ENCODE peak calls at places on chromosomes 4 and X, in nine cellular contexts. G, M, A, V, H, N, R, E and Y are unnamed samples.

GRCh38 chr4:176788971-176789370 is 3.8 kb downstream of the VEGFC start:
- DNase-seq in V (no peak), M (no peak), E (no peak), H (no peak), A (no peak), G (no peak), N (no peak), R (no peak), Y (no peak)

GRCh38 chrX:41984628-41985027 is 61.3 kb upstream of the CASK start:
- DNase-seq in H (no peak), G (no peak), N (no peak), V (no peak), A (no peak), M (no peak), E (no peak), R (no peak), Y (peak)

GRCh38 chrX:22445880-22446279 is 173.2 kb downstream of the CBLL2 start:
- DNase-seq in G (no peak), H (no peak), V (no peak), R (no peak), E (no peak), A (no peak), N (no peak), M (no peak), Y (no peak)

GRCh38 chr4:125732682-125733081 is 417.9 kb downstream of the FAT4 start:
- DNase-seq in N (no peak), R (no peak), M (no peak), H (no peak), E (no peak), V (no peak), G (no peak), A (no peak), Y (no peak)

GRCh38 chr4:76434901-76435688 is at the start of gene SHROOM3:
- DNase-seq in V (no peak), E (peak), M (no peak), G (no peak), H (no peak), N (no peak), R (no peak), A (no peak), Y (peak)

GRCh38 chrX:119406739-119407138 is 7.6 kb downstream of the SLC25A43 start:
- DNase-seq in V (no peak), A (no peak), N (no peak), H (peak), R (no peak), M (no peak), G (no peak), E (no peak), Y (no peak)

GRCh38 chrX:79080131-79080530 is 64.4 kb upstream of the GPR174 start:
- DNase-seq in G (no peak), E (no peak), H (no peak), R (no peak), V (no peak), N (no peak), A (no peak), M (no peak), Y (peak)

GRCh38 chr4:13944095-13944501 is 316.6 kb upstream of the BOD1L1 start:
- DNase-seq in V (no peak), R (no peak), A (no peak), H (no peak), N (no peak), G (no peak), M (no peak), E (no peak), Y (peak)

GRCh38 chrX:37896491-37896890 is 49.1 kb upstream of the DYNLT3 start:
- DNase-seq in A (no peak), R (no peak), V (no peak), N (no peak), G (no peak), H (peak), M (no peak), E (no peak), Y (no peak)

GRCh38 chrX:118865231-118865630 is 41.6 kb downstream of the ZCCHC12 start:
- DNase-seq in E (no peak), G (no peak), M (no peak), A (no peak), V (no peak), R (no peak), N (no peak), H (no peak), Y (no peak)

GRCh38 chrX:413322-414201 is 26.9 kb upstream of the PPP2R3B start:
- DNase-seq in M (no peak), N (no peak), R (no peak), E (peak), A (peak), G (no peak), H (peak), V (no peak), Y (no peak)
- TF ChIP-seq CTCF in M (no peak), N (no peak), R (peak), E (peak), A (no peak), G (no peak), H (peak), V (no peak), Y (no peak)

DNA sequence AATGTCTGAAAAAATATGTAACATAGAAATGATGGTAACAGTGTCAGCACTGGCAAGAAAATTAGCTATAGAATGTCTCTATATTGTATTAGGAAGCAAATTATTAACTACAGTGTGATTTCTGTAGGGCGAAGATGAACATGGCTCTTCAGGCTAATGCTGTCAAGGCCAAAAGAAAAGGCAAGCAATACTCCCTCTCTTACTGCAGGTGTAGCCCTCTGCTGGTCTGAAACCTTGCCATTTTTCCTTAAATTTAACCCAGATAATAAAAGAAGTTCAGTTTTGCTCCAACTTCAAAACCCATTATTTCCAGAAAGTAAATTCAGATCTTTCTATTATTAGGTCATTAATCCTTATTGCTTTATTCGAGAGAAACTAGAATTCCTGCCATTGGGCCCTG is 215.9 kb downstream of the LRBA start:
- DNase-seq in R (no peak), E (no peak), N (no peak), A (no peak), V (no peak), G (no peak), H (no peak), M (no peak), Y (no peak)
- TF ChIP-seq CTCF in R (peak), E (no peak), N (no peak), A (no peak), V (no peak), G (no peak), H (peak), M (no peak), Y (no peak)

GRCh38 chr4:63717384-63717783 is 691.9 kb downstream of the TECRL start:
- DNase-seq in N (no peak), G (no peak), V (no peak), M (no peak), E (no peak), H (no peak), R (no peak), A (no peak), Y (no peak)
- TF ChIP-seq CTCF in N (no peak), G (no peak), V (no peak), M (no peak), E (no peak), H (peak), R (peak), A (no peak), Y (no peak)

DNA sequence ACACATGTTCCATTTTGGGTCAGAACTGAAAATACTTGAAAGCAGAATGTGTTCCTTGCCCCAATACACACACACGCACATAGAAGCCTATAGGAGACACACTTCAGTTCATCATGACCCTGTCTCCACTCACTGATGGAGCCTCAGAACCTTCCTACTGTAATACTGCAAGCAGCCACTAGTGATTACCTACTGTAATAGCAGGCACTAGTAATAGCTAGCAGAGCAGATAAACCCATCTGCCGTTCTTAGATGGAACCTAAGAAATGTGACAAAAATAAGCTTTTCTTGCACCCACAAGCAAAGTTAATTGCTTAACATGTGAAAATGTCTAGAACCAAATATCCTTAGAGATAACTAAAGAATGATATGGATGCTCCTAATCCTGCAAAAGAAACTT is 13.6 kb downstream of the AMTN start:
- DNase-seq in N (no peak), M (no peak), V (no peak), E (no peak), A (no peak), H (no peak), G (no peak), R (no peak), Y (no peak)
- TF ChIP-seq CTCF in N (no peak), M (no peak), V (no peak), E (no peak), A (no peak), H (no peak), G (no peak), R (peak), Y (no peak)

DNA sequence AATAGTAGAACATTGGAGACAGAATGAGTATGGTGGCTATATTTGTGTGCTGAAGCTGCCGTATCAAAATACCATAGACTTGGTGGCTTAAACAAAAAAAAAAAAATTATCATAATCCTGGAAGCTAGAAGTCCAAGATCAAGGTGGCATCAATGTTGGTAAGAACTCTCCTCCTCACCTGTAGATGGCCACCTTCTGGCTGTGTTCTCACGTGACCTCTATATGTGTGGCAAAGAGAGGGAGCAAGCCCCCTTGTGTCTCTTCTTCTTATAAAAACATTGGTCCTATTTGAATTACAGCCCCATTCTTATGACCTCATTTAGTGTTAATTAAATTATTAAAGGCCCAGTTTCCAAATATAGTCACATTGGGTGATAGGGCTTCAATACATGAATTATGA is 1640.9 kb upstream of the PCDH7 start:
- DNase-seq in A (no peak), V (no peak), N (no peak), E (no peak), G (no peak), R (no peak), M (no peak), H (no peak), Y (no peak)
- TF ChIP-seq CTCF in A (no peak), V (no peak), N (no peak), E (no peak), G (no peak), R (no peak), M (no peak), H (no peak), Y (no peak)